ENCODE peak calls at places on chromosomes 12 and 14, in four cellular contexts. T is left lung, Z is ascending aorta, F is colonic mucosa. C is an unnamed sample.

GRCh38 chr14:99158150-99158549 is 113.8 kb downstream of the BCL11B start:
- DNase-seq in T (no peak), Z (peak; percentile 40), F (no peak), C (no peak)

GRCh38 chr12:77228376-77228775 is 163.0 kb upstream of the E2F7 start:
- DNase-seq in T (no peak), Z (no peak), F (no peak), C (no peak)

GRCh38 chr12:26936559-26937442 is 980 bp downstream of the INTS13 start:
- DNase-seq in T (no peak), Z (no peak), F (no peak), C (no peak)

GRCh38 chr12:45234134-45234865 is 18.4 kb downstream of the ANO6 start:
- DNase-seq in T (no peak), Z (peak; percentile 81), F (no peak), C (no peak)

GRCh38 chr14:105398726-105399440 is 545 bp downstream of the TEX22 start:
- DNase-seq in T (no peak), Z (no peak), F (no peak), C (no peak)

GRCh38 chr12:127145543-127145928 is 1121.4 kb upstream of the TMEM132C start:
- DNase-seq in T (no peak), Z (no peak), F (no peak), C (no peak)

GRCh38 chr12:48185181-48185919 is 1.9 kb downstream of the CCDC184 start:
- DNase-seq in T (no peak), Z (no peak), F (no peak), C (no peak)

GRCh38 chr14:34470319-34470718 is 8.3 kb upstream of the SPTSSA start:
- DNase-seq in T (no peak), Z (no peak), F (no peak), C (no peak)

GRCh38 chr14:61461808-61462275 is 140.5 kb downstream of the PRKCH start:
- DNase-seq in T (no peak), Z (no peak), F (peak; percentile 59), C (no peak)

GRCh38 chr12:115871714-115872113 is 405.8 kb downstream of the MED13L start:
- DNase-seq in T (no peak), Z (no peak), F (peak; percentile 53), C (no peak)

GRCh38 chr12:124543052-124543590 is 24.3 kb downstream of the NCOR2 start:
- DNase-seq in T (no peak), Z (no peak), F (no peak), C (no peak)

GRCh38 chr12:94098466-94098865 is 49.9 kb upstream of the PLXNC1 start:
- DNase-seq in T (no peak), Z (no peak), F (no peak), C (no peak)

GRCh38 chr14:102164241-102164641 is 24.5 kb downstream of the WDR20 start:
- DNase-seq in T (no peak), Z (no peak), F (no peak), C (no peak)

GRCh38 chr12:130073721-130074120 is 88.5 kb upstream of the FZD10 start:
- DNase-seq in T (no peak), Z (no peak), F (no peak), C (no peak)

GRCh38 chr12:130075497-130076076 is 86.7 kb upstream of the FZD10 start:
- DNase-seq in T (no peak), Z (no peak), F (no peak), C (no peak)

GRCh38 chr12:130074661-130075406 is 87.4 kb upstream of the FZD10 start:
- DNase-seq in T (no peak), Z (no peak), F (no peak), C (no peak)

GRCh38 chr12:130076752-130077151 is 85.5 kb upstream of the FZD10 start:
- DNase-seq in T (no peak), Z (no peak), F (no peak), C (no peak)

DNA sequence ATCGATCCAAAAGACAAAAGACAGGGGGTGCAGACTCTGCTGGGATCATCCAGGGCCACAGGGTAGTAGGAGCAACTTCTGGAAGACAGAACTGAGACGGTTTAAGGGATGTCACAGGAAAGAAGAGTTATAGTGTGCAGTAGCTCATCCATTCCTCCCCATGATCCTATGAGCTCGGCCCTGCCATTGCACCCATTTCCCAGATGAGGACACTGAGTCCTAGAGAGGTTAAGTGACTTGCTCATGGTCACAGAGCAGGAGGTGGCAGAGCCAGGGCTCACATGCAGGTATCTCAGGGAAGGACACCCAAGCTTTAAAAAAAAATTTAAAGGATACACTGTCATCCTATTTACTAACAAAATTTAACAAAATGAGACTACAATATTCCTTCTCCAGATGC is 86.1 kb upstream of the FZD10 start:
- DNase-seq in T (no peak), Z (no peak), F (no peak), C (no peak)
- H3K9me3 ChIP-seq in T (no peaks in the 10 kb centered on the region), Z (no peaks in the 10 kb centered on the region), F (no peaks in the 10 kb centered on the region), C (no peaks in the 10 kb centered on the region)

GRCh38 chr12:76024942-76025600 is 6.5 kb downstream of the PHLDA1 start:
- DNase-seq in T (no peak), Z (no peak), F (no peak), C (no peak)

GRCh38 chr12:76024102-76024781 is 7.3 kb downstream of the PHLDA1 start:
- DNase-seq in T (no peak), Z (no peak), F (no peak), C (no peak)

GRCh38 chr12:76025601-76026575 is 5.7 kb downstream of the PHLDA1 start:
- DNase-seq in T (no peak), Z (no peak), F (no peak), C (no peak)

GRCh38 chr12:76020731-76021672 is 10.6 kb downstream of the PHLDA1 start:
- DNase-seq in T (peak; percentile 52), Z (no peak), F (no peak), C (no peak)

GRCh38 chr12:76023069-76023690 is 8.4 kb downstream of the PHLDA1 start:
- DNase-seq in T (no peak), Z (no peak), F (no peak), C (no peak)
- H3K27ac ChIP-seq in T (no peak overlapping the region), Z (no peak overlapping the region), F (no peak overlapping the region), C (no peak overlapping the region)

GRCh38 chr12:52119398-52120254 is 40.1 kb downstream of the SMIM41 start:
- DNase-seq in T (no peak), Z (no peak), F (peak; percentile 63), C (no peak)
- TF ChIP-seq CTCF in T (peak; percentile 53), Z (no peak), F (peak; percentile 62), C (peak; percentile 55)

DNA sequence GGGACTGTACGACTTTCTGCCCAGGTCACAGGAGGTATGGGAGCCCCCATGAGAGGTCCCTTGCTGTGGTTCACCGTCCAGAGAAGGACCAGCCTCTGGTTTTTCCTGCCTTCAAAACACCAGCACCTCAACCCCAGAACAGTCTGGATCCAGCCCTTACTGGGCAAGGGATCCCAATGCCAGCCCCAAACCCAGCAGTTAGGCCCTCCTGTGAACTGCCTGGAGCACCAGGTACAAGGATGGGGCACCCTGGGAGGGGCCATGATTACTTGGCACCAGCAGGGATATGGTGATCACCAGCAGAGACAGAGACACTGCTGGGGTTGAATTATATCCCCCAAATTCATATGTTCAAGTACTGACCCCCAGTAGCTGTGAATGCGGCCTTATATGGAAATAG is 20.0 kb downstream of the ANHX start:
- DNase-seq in T (no peak), Z (no peak), F (no peak), C (no peak)
- H3K9me3 ChIP-seq in T (peaks cover 2% of the 10 kb centered on the region), Z (peaks cover 63% of the 10 kb centered on the region), F (no peaks in the 10 kb centered on the region), C (no peaks in the 10 kb centered on the region)

DNA sequence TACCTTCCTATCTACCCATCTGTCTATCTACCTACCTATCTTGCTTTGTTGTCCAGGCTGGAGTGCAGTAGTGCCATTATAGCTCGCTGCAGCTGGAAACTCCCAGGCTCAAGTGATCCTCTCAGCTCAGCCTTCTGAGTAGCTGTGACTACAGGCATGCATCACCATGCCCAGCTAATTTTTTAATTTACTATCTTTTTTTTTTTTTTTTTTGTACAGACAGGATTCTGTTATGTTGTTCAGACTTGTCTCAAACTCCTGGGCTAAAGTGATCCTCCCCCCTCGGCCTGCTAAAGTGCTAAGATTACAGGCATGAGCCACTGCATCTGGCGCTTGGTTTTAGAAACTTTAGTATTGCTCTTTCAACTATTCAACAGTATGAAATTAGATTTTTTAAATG is 762.4 kb downstream of the SLC6A15 start:
- DNase-seq in T (no peak), Z (no peak), F (no peak), C (no peak)
- H3K27ac ChIP-seq in T (no peak overlapping the region), Z (no peak overlapping the region), F (no peak overlapping the region), C (no peak overlapping the region)

GRCh38 chr12:12975322-12976077 is 23.5 kb upstream of the GPRC5D start:
- DNase-seq in T (no peak), Z (peak; percentile 76), F (peak; percentile 65), C (no peak)
- TF ChIP-seq CTCF in T (peak; percentile 23), Z (peak; percentile 16), F (no peak), C (peak; percentile 35)

C was measured in esophagus squamous epithelium.